ENCODE peak calls at places on chromosomes 5 and 9, in seven cellular contexts. S, V, P, T, Q, R and Z are unnamed samples.

GRCh38 chr5:106639488-106639887 is 1031.2 kb downstream of the EFNA5 start:
- DNase-seq in S (no peak), V (no peak), P (no peak), T (no peak), Q (no peak), R (no peak), Z (no peak)

GRCh38 chr5:141871870-141872269 is 6.3 kb downstream of the PCDH1 start:
- DNase-seq in S (no peak), V (no peak), P (no peak), T (no peak), Q (no peak), R (no peak), Z (no peak)

GRCh38 chr9:82555408-82555807 is 507.5 kb downstream of the RASEF start:
- DNase-seq in S (no peak), V (no peak), P (peak; percentile 87), T (no peak), Q (no peak), R (no peak), Z (peak; percentile 29)

GRCh38 chr5:116084231-116084630 is 594 bp upstream of the COMMD10 start:
- DNase-seq in S (no peak), V (no peak), P (peak; percentile 30), T (peak; percentile 47), Q (no peak), R (peak; percentile 1), Z (peak; percentile 49)

GRCh38 chr5:132435891-132436290 is 54.7 kb downstream of the IRF1 start:
- DNase-seq in S (no peak), V (no peak), P (no peak), T (no peak), Q (no peak), R (no peak), Z (no peak)

GRCh38 chr5:141951341-141951781 is 6.6 kb downstream of the PCDH12 start:
- DNase-seq in S (peak; percentile 21), V (no peak), P (no peak), T (peak; percentile 86), Q (no peak), R (no peak), Z (peak; percentile 52)

GRCh38 chr5:10652151-10652550 is 88.3 kb downstream of the ANKRD33B start:
- DNase-seq in S (no peak), V (no peak), P (no peak), T (no peak), Q (no peak), R (no peak), Z (no peak)

GRCh38 chr5:45508155-45508554 is 188.0 kb downstream of the HCN1 start:
- DNase-seq in S (no peak), V (no peak), P (no peak), T (no peak), Q (no peak), R (no peak), Z (no peak)

GRCh38 chr5:139668924-139669680 is 21.0 kb downstream of the CXXC5 start:
- DNase-seq in S (no peak), V (no peak), P (no peak), T (no peak), Q (no peak), R (no peak), Z (no peak)

GRCh38 chr5:14218480-14218879 is 75.3 kb downstream of the TRIO start:
- DNase-seq in S (no peak), V (no peak), P (no peak), T (no peak), Q (no peak), R (no peak), Z (no peak)

GRCh38 chr5:123670981-123671557 is 159.1 kb downstream of the CSNK1G3 start:
- DNase-seq in S (peak; percentile 72), V (no peak), P (peak; percentile 68), T (peak; percentile 47), Q (peak; percentile 32), R (peak; percentile 27), Z (peak; percentile 62)

GRCh38 chr5:92769986-92770385 is 811.0 kb downstream of the NR2F1-AS1 start:
- DNase-seq in S (no peak), V (no peak), P (peak; percentile 12), T (no peak), Q (no peak), R (no peak), Z (peak; percentile 9)

GRCh38 chr9:112761912-112762651 is 11.5 kb downstream of the SNX30 start:
- DNase-seq in S (no peak), V (no peak), P (no peak), T (no peak), Q (no peak), R (no peak), Z (no peak)

GRCh38 chr5:151195622-151196021 is 28.3 kb downstream of the CCDC69 start:
- DNase-seq in S (no peak), V (no peak), P (peak; percentile 68), T (no peak), Q (no peak), R (peak; percentile 76), Z (no peak)

GRCh38 chr5:129094924-129095797 is 612 bp downstream of the ISOC1 start:
- DNase-seq in S (peak; percentile 51), V (peak; percentile 23), P (peak; percentile 41), T (peak; percentile 35), Q (peak; percentile 40), R (no peak), Z (peak; percentile 83)

GRCh38 chr5:73201547-73202513 is 28.8 kb downstream of the TMEM174 start:
- DNase-seq in S (peak; percentile 91), V (peak; percentile 8), P (peak; percentile 64), T (peak; percentile 94), Q (peak; percentile 27), R (peak; percentile 57), Z (peak; percentile 88)

GRCh38 chr5:32462618-32463017 is 18.1 kb upstream of the ZFR start:
- DNase-seq in S (no peak), V (no peak), P (peak; percentile 20), T (no peak), Q (no peak), R (no peak), Z (no peak)

GRCh38 chr5:139481122-139481533 is 1.4 kb downstream of the STING1 start:
- DNase-seq in S (peak; percentile 43), V (no peak), P (peak; percentile 59), T (no peak), Q (no peak), R (no peak), Z (no peak)

GRCh38 chr5:375336-375920 is 53.9 kb downstream of the AHRR start:
- DNase-seq in S (no peak), V (no peak), P (no peak), T (peak; percentile 2), Q (no peak), R (no peak), Z (no peak)

GRCh38 chr5:143008809-143009521 is 238.8 kb downstream of the ARHGAP26 start:
- DNase-seq in S (peak; percentile 55), V (no peak), P (peak; percentile 90), T (no peak), Q (no peak), R (no peak), Z (no peak)